ENCODE peak calls at places on chromosomes 12 and 14, in nine cellular contexts. J is HepG2, V is A549, D is WTC11, H is HCT116, K is H1, B is endothelial cell of umbilical vein, Y is K562, N is SK-N-SH. Z is an unnamed sample.

GRCh38 chr12:52145941-52146821 is 45.6 kb downstream of the KRT80 start:
- DNase-seq in H (no peak), K (no peak), J (no peak), Y (no peak), N (no peak), V (peak; percentile 47), B (no peak), D (no peak), Z (no peak)

GRCh38 chr12:71746983-71747611 is 7.6 kb upstream of the RAB21 start:
- DNase-seq in V (peak; percentile 74), N (peak; percentile 49), B (peak; percentile 66), K (no peak), J (peak; percentile 66), H (peak; percentile 49), D (peak; percentile 19), Y (no peak), Z (peak; percentile 74)

GRCh38 chr14:101289911-101290310 is 271.4 kb upstream of the DIO3 start:
- DNase-seq in N (no peak), V (no peak), D (no peak), B (no peak), Y (no peak), K (no peak), J (no peak), H (no peak), Z (no peak)

GRCh38 chr14:84541008-84541407 is 988.9 kb upstream of the FLRT2 start:
- DNase-seq in D (no peak), B (no peak), H (no peak), V (no peak), K (no peak), Y (no peak), N (no peak), J (no peak), Z (no peak)

GRCh38 chr12:89247962-89248361 is 104.3 kb downstream of the DUSP6 start:
- DNase-seq in D (no peak), B (no peak), H (no peak), Y (no peak), V (no peak), K (no peak), N (peak; percentile 11), J (no peak), Z (no peak)

GRCh38 chr12:68807576-68808387 is at the start of gene MDM2:
- DNase-seq in B (peak; percentile 88), J (peak; percentile 90), N (peak; percentile 99), V (peak; percentile 97), K (peak; percentile 81), Y (peak; percentile 95), D (peak; percentile 94), H (peak; percentile 77), Z (peak; percentile 98)

GRCh38 chr12:66144796-66145754 is 14.5 kb upstream of the LLPH start:
- DNase-seq in Y (no peak), J (peak; percentile 69), B (peak; percentile 88), V (peak; percentile 78), K (no peak), N (peak; percentile 39), H (peak; percentile 52), D (no peak), Z (peak; percentile 95)

GRCh38 chr14:102824832-102825231 is 47.6 kb downstream of the TRAF3 start:
- DNase-seq in D (no peak), J (no peak), H (no peak), V (peak; percentile 13), Y (no peak), K (no peak), B (peak; percentile 11), N (no peak), Z (no peak)

GRCh38 chr12:48817957-48818830 is at the start of gene CACNB3:
- DNase-seq in H (no peak), N (peak; percentile 90), V (peak; percentile 55), J (no peak), B (peak; percentile 68), D (peak; percentile 87), K (no peak), Y (peak; percentile 86), Z (peak; percentile 62)

GRCh38 chr12:48814313-48815280 is 3.7 kb upstream of the CACNB3 start:
- DNase-seq in H (peak; percentile 39), K (no peak), Y (peak; percentile 96), B (peak; percentile 73), J (peak; percentile 42), D (peak; percentile 81), N (peak; percentile 96), V (peak; percentile 82), Z (peak; percentile 87)

GRCh38 chr12:48815281-48816110 is 2.8 kb upstream of the CACNB3 start:
- DNase-seq in H (peak; percentile 49), J (peak; percentile 41), V (peak; percentile 84), K (no peak), B (peak; percentile 78), Y (peak; percentile 79), D (peak; percentile 74), N (peak; percentile 89), Z (peak; percentile 89)

GRCh38 chr12:48813464-48814312 is 4.6 kb upstream of the CACNB3 start:
- DNase-seq in V (no peak), H (no peak), N (no peak), B (no peak), D (peak; percentile 69), Y (no peak), J (no peak), K (no peak), Z (no peak)

DNA sequence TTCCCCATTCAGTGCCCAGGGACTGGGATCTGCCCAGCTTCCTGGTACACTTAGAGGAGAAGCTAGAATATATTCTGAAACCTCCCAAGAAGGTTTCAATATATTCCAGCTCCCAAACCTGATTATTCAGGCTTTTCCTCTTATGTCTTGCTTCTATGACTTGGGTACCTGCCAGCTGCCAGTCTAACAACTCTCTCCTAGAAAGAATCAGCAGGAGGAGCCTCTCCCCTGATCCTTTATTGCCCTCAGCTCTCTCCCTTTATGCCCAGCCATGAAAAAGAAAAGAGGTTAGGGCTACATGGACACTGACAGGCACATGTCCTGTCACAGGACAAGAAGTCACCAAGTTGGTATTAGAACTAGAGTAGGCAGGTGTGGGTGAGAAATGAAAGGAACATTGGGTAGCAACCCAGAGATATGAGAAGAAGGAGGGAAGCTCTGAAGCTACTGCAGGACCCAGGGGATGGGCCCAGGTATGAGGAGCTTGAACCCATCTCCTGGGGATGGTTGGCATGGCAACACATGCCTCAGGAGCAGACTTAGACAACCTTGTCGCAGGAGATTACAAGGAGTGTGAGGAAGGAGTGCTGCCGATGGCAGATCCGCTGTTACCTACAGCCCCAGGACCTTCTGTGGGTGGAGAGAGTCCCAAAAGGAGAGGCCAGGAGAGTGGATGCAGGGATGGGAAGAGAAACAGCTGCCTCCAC is 2.0 kb upstream of the CACNB3 start:
- DNase-seq in N (no peak), H (no peak), Y (no peak), B (no peak), K (no peak), V (no peak), J (no peak), D (no peak), Z (no peak)
- TF ChIP-seq MAX in N (no peak), H (no peak), Y (no peak), B (no peak), K (no peak), V (no peak), J (no peak), D (no peak), Z (no peak)

DNA sequence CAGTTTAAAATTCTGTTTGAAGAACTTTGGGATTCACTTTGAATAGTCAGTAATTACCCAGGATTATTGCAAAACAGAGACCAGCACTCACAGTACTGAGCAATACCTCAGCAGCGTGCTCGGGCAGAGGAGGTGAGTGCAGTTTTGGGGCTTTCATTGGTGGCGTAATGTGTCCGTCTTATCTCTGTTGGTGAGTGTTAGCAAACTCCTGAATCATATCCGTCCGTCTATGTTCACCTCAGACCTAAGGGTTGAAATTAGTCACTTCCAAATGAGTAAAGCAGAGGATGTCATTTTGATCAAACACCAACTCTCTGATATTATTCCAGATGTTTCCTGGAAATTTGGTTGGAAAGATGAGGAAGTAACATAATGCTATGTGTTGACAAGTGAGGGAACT is 82.8 kb downstream of the BORCS5 start:
- DNase-seq in N (no peak), V (peak; percentile 77), H (no peak), D (no peak), J (peak; percentile 87), B (peak; percentile 98), K (no peak), Y (no peak), Z (peak; percentile 84)
- TF ChIP-seq MAX in N (no peak), V (peak; percentile 51), H (no peak), D (no peak), J (no peak), B (no peak), K (no peak), Y (no peak), Z (peak; percentile 31)

GRCh38 chr14:105485720-105486332 is 860 bp upstream of the CRIP1 start:
- DNase-seq in Y (peak; percentile 70), N (peak; percentile 92), V (peak; percentile 84), B (peak; percentile 33), K (no peak), D (peak; percentile 78), H (no peak), J (peak; percentile 74), Z (peak; percentile 75)
- TF ChIP-seq MAX in Y (no peak), N (no peak), V (peak; percentile 56), B (no peak), K (peak; percentile 43), D (peak; percentile 67), H (no peak), J (no peak), Z (no peak)

GRCh38 chr12:132506328-132506727 is 16.4 kb downstream of the FBRSL1 start:
- DNase-seq in V (no peak), J (no peak), B (no peak), Y (no peak), K (no peak), N (no peak), H (no peak), D (no peak), Z (no peak)

GRCh38 chr12:132507656-132508055 is 17.7 kb downstream of the FBRSL1 start:
- DNase-seq in K (no peak), V (no peak), J (no peak), H (no peak), N (no peak), B (no peak), Y (no peak), D (no peak), Z (no peak)

GRCh38 chr12:132505852-132506219 is 15.9 kb downstream of the FBRSL1 start:
- DNase-seq in J (no peak), K (no peak), B (no peak), Y (no peak), N (no peak), H (no peak), V (no peak), D (no peak), Z (no peak)

GRCh38 chr12:132508248-132508740 is 18.3 kb downstream of the FBRSL1 start:
- DNase-seq in H (no peak), Y (no peak), B (no peak), V (no peak), D (no peak), N (no peak), J (no peak), K (no peak), Z (no peak)

DNA sequence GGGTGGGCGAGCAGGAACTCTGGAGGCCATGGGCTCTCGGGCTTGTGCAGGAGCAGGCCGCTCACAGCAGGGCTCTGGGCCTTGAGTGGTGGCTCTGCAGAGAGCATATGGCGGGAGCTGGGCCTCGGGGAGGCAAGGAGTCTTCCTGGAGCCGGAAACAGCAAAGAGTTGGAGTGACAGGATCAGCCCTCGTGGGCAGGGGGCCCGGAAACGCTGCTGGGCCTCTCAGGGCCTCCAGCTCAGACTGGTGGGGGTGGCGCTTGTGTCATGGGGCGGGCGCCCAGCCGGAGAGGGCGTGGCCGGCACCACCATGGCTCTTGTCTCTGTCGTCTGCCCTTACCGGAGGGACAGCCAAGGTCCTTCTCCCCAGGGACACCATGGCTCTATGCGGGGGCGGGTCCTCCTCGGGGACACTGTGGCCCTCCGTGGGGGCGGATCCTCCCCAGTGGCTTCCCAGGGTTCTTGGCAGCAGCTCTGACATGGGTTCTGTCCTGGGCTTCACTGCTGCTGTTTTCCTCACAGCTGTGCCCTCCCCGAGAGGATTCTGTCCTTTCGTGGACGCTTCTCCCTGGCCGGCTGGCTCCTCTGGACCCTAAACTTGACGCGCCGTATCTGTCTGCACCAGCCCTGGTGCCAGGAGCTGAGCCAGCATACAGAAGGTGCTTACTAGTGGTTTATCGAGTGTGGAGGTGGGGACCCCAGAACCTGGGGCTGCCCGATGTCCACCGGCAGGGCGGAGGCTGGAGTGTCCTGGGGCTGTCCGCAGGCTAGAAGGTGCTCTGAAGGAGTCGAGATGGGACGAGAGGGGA is 17.0 kb downstream of the FBRSL1 start:
- DNase-seq in N (peak; percentile 74), Y (peak; percentile 63), K (no peak), J (no peak), B (peak; percentile 85), H (no peak), V (no peak), D (no peak), Z (peak; percentile 99)
- TF ChIP-seq MAX in N (no peak), Y (no peak), K (no peak), J (no peak), B (peak; percentile 20), H (no peak), V (no peak), D (no peak), Z (peak; percentile 91)